ENCODE peak calls at places on chromosomes 2 and 18, in nine cellular contexts. C is fibroblast of lung, T is foreskin keratinocyte, R is caudate nucleus, D is transverse colon, F is AG04450, K is GM23248, B is stomach, W is neural progenitor cell. V is an unnamed sample.

GRCh38 chr2:181789827-181790448 is 101.6 kb upstream of the ITPRID2 start:
- DNase-seq in C (peak), T (no peak), R (no peak), D (no peak), F (no peak), K (no peak), B (no peak), W (no peak), V (no peak)

GRCh38 chr2:188279093-188279445 is 12.6 kb upstream of the GULP1 start:
- DNase-seq in C (no peak), T (no peak), R (no peak), D (no peak), F (no peak), K (no peak), B (no peak), W (peak), V (no peak)

GRCh38 chr2:152694161-152694661 is 23.1 kb downstream of the PRPF40A start:
- DNase-seq in C (peak), T (no peak), R (no peak), D (no peak), F (no peak), K (peak), B (no peak), W (no peak), V (no peak)

GRCh38 chr2:176161041-176161785 is 4.1 kb downstream of the HOXD3 start:
- DNase-seq in C (peak), T (no peak), R (no peak), D (no peak), F (no peak), K (no peak), B (no peak), W (no peak), V (no peak)

GRCh38 chr2:134739879-134740301 is 21.1 kb upstream of the TMEM163 start:
- DNase-seq in C (peak), T (no peak), R (no peak), D (peak), F (no peak), K (peak), B (no peak), W (no peak), V (no peak)

GRCh38 chr2:226794751-226795171 is 4.9 kb downstream of the IRS1 start:
- DNase-seq in C (peak), T (no peak), R (no peak), D (no peak), F (no peak), K (peak), B (no peak), W (no peak), V (no peak)

GRCh38 chr18:70280007-70280925 is 8.6 kb upstream of the SOCS6 start:
- DNase-seq in C (peak), T (peak), R (no peak), D (no peak), F (no peak), K (peak), B (peak), W (no peak), V (no peak)

GRCh38 chr18:58496937-58497336 is 132.0 kb downstream of the ALPK2 start:
- DNase-seq in C (no peak), T (no peak), R (no peak), D (no peak), F (no peak), K (no peak), B (no peak), W (peak), V (peak)

GRCh38 chr2:176079851-176080539 is 3.8 kb downstream of the EVX2 start:
- DNase-seq in C (peak), T (no peak), R (no peak), D (no peak), F (no peak), K (peak), B (no peak), W (peak), V (peak)

GRCh38 chr18:9753863-9754262 is 45.8 kb downstream of the RAB31 start:
- DNase-seq in C (peak), T (peak), R (no peak), D (no peak), F (no peak), K (peak), B (no peak), W (no peak), V (no peak)

GRCh38 chr2:72117029-72117428 is 30.6 kb downstream of the CYP26B1 start:
- DNase-seq in C (no peak), T (no peak), R (no peak), D (no peak), F (no peak), K (no peak), B (no peak), W (no peak), V (no peak)

GRCh38 chr2:179622635-179623034 is 238.8 kb downstream of the ZNF385B start:
- DNase-seq in C (no peak), T (no peak), R (no peak), D (no peak), F (no peak), K (no peak), B (no peak), W (no peak), V (no peak)

GRCh38 chr2:83826601-83827000 is 632.5 kb downstream of the SUCLG1 start:
- DNase-seq in C (no peak), T (no peak), R (no peak), D (no peak), F (no peak), K (no peak), B (no peak), W (no peak), V (no peak)

GRCh38 chr2:120680136-120680761 is 55.4 kb upstream of the GLI2 start:
- DNase-seq in C (peak), T (peak), R (peak), D (peak), F (peak), K (peak), B (peak), W (peak), V (peak)

GRCh38 chr2:118224888-118225264 is 136.6 kb downstream of the INSIG2 start:
- DNase-seq in C (no peak), T (no peak), R (no peak), D (no peak), F (no peak), K (no peak), B (no peak), W (peak), V (no peak)

GRCh38 chr2:179460530-179460929 is 195.9 kb upstream of the SESTD1 start:
- DNase-seq in C (peak), T (peak), R (no peak), D (no peak), F (peak), K (peak), B (no peak), W (no peak), V (no peak)

GRCh38 chr2:1497122-1497611 is 83.9 kb downstream of the TPO start:
- DNase-seq in C (no peak), T (no peak), R (no peak), D (no peak), F (no peak), K (no peak), B (no peak), W (no peak), V (peak)

GRCh38 chr2:15169326-15170038 is 391.7 kb downstream of the NBAS start:
- DNase-seq in C (peak), T (peak), R (no peak), D (no peak), F (peak), K (peak), B (no peak), W (no peak), V (no peak)

GRCh38 chr2:184113691-184114403 is 484.5 kb upstream of the ZNF804A start:
- DNase-seq in C (peak), T (no peak), R (no peak), D (no peak), F (no peak), K (no peak), B (no peak), W (no peak), V (no peak)

GRCh38 chr18:54776282-54776977 is 51.8 kb upstream of the RAB27B start:
- DNase-seq in C (peak), T (peak), R (no peak), D (no peak), F (peak), K (peak), B (no peak), W (no peak), V (no peak)

GRCh38 chr2:140274891-140275290 is 1494.7 kb upstream of the NXPH2 start:
- DNase-seq in C (no peak), T (peak), R (no peak), D (no peak), F (no peak), K (no peak), B (no peak), W (no peak), V (no peak)

GRCh38 chr2:196586511-196586991 is 53.0 kb upstream of the CCDC150 start:
- DNase-seq in C (peak), T (peak), R (no peak), D (no peak), F (peak), K (peak), B (no peak), W (no peak), V (no peak)

GRCh38 chr2:64699712-64700111 is 46.0 kb upstream of the SERTAD2 start:
- DNase-seq in C (no peak), T (no peak), R (no peak), D (no peak), F (no peak), K (no peak), B (no peak), W (no peak), V (no peak)

GRCh38 chr18:111292-112014 is 46.9 kb upstream of the USP14 start:
- DNase-seq in C (peak), T (peak), R (no peak), D (peak), F (no peak), K (peak), B (peak), W (peak), V (peak)

GRCh38 chr2:179550214-179550613 is 285.6 kb upstream of the SESTD1 start:
- DNase-seq in C (no peak), T (no peak), R (no peak), D (no peak), F (no peak), K (no peak), B (no peak), W (peak), V (no peak)

GRCh38 chr18:8704361-8705279 is 736 bp upstream of the MTCL1 start:
- DNase-seq in C (peak), T (peak), R (peak), D (peak), F (peak), K (peak), B (peak), W (peak), V (peak)

GRCh38 chr2:71620851-71621251 is 167.5 kb downstream of the DYSF start:
- DNase-seq in C (no peak), T (no peak), R (no peak), D (no peak), F (no peak), K (no peak), B (peak), W (no peak), V (no peak)

GRCh38 chr2:69961496-69961895 is at the start of gene ASPRV1:
- DNase-seq in C (no peak), T (no peak), R (peak), D (no peak), F (no peak), K (no peak), B (no peak), W (no peak), V (no peak)

GRCh38 chr2:50769416-50769815 is 262.5 kb downstream of the NRXN1 start:
- DNase-seq in C (no peak), T (no peak), R (peak), D (no peak), F (no peak), K (no peak), B (no peak), W (peak), V (peak)

GRCh38 chr2:101089419-101089818 is 61.8 kb downstream of the TBC1D8 start:
- DNase-seq in C (no peak), T (no peak), R (no peak), D (no peak), F (no peak), K (no peak), B (no peak), W (no peak), V (no peak)

GRCh38 chr2:224072541-224073188 is 33.6 kb upstream of the SERPINE2 start:
- DNase-seq in C (peak), T (no peak), R (no peak), D (no peak), F (no peak), K (peak), B (no peak), W (no peak), V (no peak)

GRCh38 chr2:61645911-61646310 is 107.8 kb upstream of the XPO1 start:
- DNase-seq in C (peak), T (peak), R (no peak), D (no peak), F (peak), K (peak), B (no peak), W (no peak), V (no peak)

GRCh38 chr2:223247136-223247535 is 195.1 kb downstream of the KCNE4 start:
- DNase-seq in C (peak), T (no peak), R (no peak), D (no peak), F (no peak), K (peak), B (no peak), W (peak), V (peak)

DNA sequence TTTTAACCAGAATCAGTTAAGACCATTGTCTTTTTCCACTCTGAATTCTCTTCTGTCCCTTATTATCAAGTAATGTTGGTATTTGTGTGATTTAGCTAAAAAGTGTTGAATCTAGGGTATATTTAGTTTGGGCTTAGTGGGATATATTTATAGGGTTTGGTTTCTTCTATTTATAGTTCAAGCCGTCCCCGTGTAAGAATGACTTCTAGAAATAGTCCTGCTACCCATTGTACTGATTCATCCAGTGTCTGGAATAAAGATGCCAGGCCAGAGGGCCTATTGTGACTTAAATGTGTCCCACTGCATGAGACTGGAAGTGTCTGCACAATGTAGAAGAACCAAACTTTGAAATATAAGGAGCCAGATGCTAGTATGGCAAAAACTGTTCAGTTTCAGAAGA is 364.8 kb downstream of the TNS1 start:
- DNase-seq in C (no peak), T (no peak), R (no peak), D (no peak), F (no peak), K (no peak), B (no peak), W (no peak), V (no peak)
- H3K27ac ChIP-seq in C (no peak), T (no peak), R (no peak), D (no peak), F (no peak), K (no peak), B (no peak), W (no peak), V (no peak)

GRCh38 chr2:84897773-84898172 is 7.7 kb upstream of the TMSB10 start:
- DNase-seq in C (no peak), T (no peak), R (no peak), D (no peak), F (no peak), K (peak), B (no peak), W (no peak), V (no peak)
- H3K27ac ChIP-seq in C (peak), T (peak), R (no peak), D (peak), F (no peak), K (peak), B (peak), W (no peak), V (no peak)

DNA sequence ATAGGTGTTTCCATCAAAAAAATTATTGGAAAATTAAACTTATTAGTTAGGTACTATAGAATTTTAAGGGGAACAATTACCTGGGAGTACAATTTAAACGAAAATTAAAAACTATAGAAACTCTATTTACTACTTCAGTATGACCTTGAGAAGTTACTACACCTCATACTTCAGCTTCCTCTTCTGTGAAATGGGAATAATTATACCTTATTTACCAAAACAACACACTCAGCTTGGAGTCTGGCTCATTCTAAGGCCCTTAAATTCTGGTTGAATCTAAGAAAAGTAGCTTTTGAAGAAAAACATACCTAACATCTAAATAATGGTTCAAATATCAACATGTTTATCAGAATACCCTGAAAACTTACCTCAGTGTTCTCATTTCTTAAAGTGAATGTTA is 2.7 kb downstream of the NABP1 start:
- DNase-seq in C (no peak), T (no peak), R (no peak), D (no peak), F (no peak), K (no peak), B (no peak), W (no peak), V (no peak)
- H3K27ac ChIP-seq in C (peak), T (peak), R (no peak), D (peak), F (no peak), K (peak), B (peak), W (no peak), V (no peak)

GRCh38 chr2:239295377-239296019 is 105.3 kb downstream of the HDAC4 start:
- DNase-seq in C (no peak), T (no peak), R (no peak), D (no peak), F (no peak), K (no peak), B (no peak), W (peak), V (no peak)
- H3K27ac ChIP-seq in C (no peak), T (no peak), R (peak), D (peak), F (no peak), K (no peak), B (peak), W (peak), V (no peak)

DNA sequence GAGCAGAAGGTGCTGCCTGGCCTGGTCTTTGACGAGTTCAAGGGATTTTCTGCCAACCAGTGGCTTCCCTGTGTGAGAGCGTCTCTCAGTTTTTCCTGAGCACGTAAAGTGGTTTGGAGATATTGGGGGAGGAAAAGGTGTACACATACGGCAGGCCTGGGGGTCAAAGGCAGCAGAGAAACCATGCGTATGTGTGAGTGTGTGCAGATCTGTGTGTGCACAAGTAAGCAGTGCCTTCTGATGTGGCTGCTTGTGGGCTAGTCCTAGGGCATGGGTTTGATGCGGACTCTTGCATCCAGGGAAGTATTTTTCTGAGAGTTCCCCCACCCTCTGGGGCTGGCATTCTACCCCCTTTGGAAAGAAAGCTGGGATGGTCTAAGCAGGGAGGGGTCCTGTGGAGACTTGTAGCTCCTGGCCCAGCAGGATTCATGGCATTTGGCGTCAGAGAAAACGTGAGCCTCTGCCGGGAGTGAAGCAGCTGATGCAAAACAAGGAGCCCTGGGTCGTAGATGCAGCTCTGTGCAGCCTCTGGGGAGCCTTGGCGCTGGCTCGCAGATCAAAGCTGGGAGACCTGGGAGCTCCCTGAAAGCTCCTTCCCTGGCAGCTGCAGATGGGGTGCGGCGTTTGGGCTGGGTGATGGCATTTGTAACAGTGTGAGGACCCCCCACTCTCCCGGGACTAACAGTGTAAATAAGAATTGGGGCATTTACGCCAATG is 148.2 kb downstream of the KLHL29 start:
- DNase-seq in C (no peak), T (no peak), R (no peak), D (no peak), F (no peak), K (no peak), B (no peak), W (peak), V (no peak)
- H3K27ac ChIP-seq in C (no peak), T (no peak), R (peak), D (peak), F (no peak), K (no peak), B (no peak), W (no peak), V (peak)

DNA sequence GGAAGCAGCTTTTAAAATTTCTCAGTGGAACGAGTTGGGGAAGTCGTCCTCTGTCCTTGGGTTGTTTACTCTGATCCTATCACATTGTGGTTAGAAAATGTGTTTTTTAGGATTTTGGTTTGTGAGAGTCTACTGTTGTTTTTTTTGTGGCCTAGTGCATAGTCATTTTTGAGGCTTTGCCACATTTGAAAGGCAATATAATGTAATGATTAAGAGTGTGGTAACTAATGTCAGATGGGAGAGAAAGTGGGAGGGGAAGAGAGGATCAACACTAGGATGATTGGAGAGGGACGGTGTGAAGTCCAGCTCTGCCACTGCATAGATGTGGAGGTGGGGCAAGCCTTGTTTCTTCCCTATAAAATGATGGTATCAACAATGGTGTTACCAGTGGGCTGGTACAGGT is 8.5 kb downstream of the SP140L start:
- DNase-seq in C (peak), T (no peak), R (no peak), D (no peak), F (no peak), K (no peak), B (no peak), W (no peak), V (no peak)
- H3K27ac ChIP-seq in C (no peak), T (no peak), R (no peak), D (no peak), F (no peak), K (no peak), B (peak), W (no peak), V (no peak)

GRCh38 chr2:112187805-112188596 is 49.8 kb downstream of the FBLN7 start:
- DNase-seq in C (peak), T (peak), R (no peak), D (peak), F (no peak), K (no peak), B (no peak), W (no peak), V (no peak)
- H3K27ac ChIP-seq in C (no peak), T (no peak), R (no peak), D (peak), F (no peak), K (no peak), B (peak), W (no peak), V (no peak)

GRCh38 chr2:229339613-229340012 is 68.5 kb upstream of the PID1 start:
- DNase-seq in C (peak), T (no peak), R (no peak), D (no peak), F (no peak), K (peak), B (no peak), W (no peak), V (no peak)
- H3K27ac ChIP-seq in C (peak), T (no peak), R (no peak), D (no peak), F (no peak), K (peak), B (no peak), W (no peak), V (no peak)

DNA sequence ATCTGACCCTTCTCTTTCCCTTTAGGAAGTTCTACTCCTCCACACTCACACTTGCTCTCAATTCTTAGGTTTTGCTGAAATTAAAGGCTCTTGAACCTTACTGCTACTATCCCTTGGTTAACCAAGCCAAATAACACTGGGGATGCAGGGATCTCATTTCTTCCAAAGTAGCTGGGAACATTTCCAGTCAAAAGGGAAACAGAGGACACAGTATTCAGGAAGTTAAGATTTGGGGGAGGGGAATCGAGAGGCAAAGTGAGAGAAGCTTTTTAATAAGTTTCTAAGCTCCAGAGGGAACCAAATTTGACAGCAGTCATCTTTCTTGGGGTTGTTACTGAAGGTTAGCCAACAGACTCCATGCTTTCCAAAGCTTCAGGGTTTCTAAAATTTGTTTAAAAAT is 6.2 kb downstream of the SEPTIN2 start:
- DNase-seq in C (no peak), T (no peak), R (no peak), D (no peak), F (no peak), K (no peak), B (no peak), W (no peak), V (no peak)
- H3K27ac ChIP-seq in C (no peak), T (no peak), R (no peak), D (no peak), F (no peak), K (no peak), B (no peak), W (no peak), V (no peak)

V was measured in WERI-Rb-1.